ENCODE peak calls at places on chromosomes 2 and 18, in nine cellular contexts. U, R, K, O, D, I, E, V and L are unnamed samples.

GRCh38 chr2:950627-950992 is at the start of gene SNTG2:
- DNase-seq in U (peak), R (peak), K (no peak), O (no peak), D (no peak), I (peak), E (peak), V (peak), L (no peak)

GRCh38 chr2:47519604-47520301 is 116.8 kb downstream of the MSH2 start:
- DNase-seq in U (no peak), R (no peak), K (no peak), O (no peak), D (no peak), I (no peak), E (no peak), V (no peak), L (no peak)

GRCh38 chr2:215579809-215580208 is 143.9 kb upstream of the FN1 start:
- DNase-seq in U (peak), R (peak), K (peak), O (peak), D (peak), I (no peak), E (no peak), V (no peak), L (peak)

GRCh38 chr2:15770148-15770547 is 170.2 kb upstream of the MYCN start:
- DNase-seq in U (no peak), R (no peak), K (no peak), O (no peak), D (no peak), I (no peak), E (no peak), V (no peak), L (no peak)

GRCh38 chr18:11747731-11748130 is 58.7 kb downstream of the GNAL start:
- DNase-seq in U (no peak), R (no peak), K (no peak), O (no peak), D (no peak), I (no peak), E (no peak), V (peak), L (no peak)

GRCh38 chr2:75233965-75234364 is 34.6 kb upstream of the TACR1 start:
- DNase-seq in U (no peak), R (no peak), K (no peak), O (no peak), D (no peak), I (no peak), E (no peak), V (no peak), L (no peak)

GRCh38 chr2:166665991-166666940 is 172.2 kb upstream of the SCN7A start:
- DNase-seq in U (peak), R (peak), K (peak), O (peak), D (peak), I (no peak), E (no peak), V (no peak), L (peak)

GRCh38 chr2:142291964-142292363 is 161.1 kb upstream of the LRP1B start:
- DNase-seq in U (peak), R (peak), K (no peak), O (no peak), D (no peak), I (no peak), E (no peak), V (no peak), L (no peak)

GRCh38 chr2:38201784-38202183 is 125.8 kb upstream of the CYP1B1 start:
- DNase-seq in U (no peak), R (no peak), K (peak), O (peak), D (peak), I (no peak), E (no peak), V (no peak), L (peak)

GRCh38 chr18:1663879-1664705 is 759.4 kb downstream of the ADCYAP1 start:
- DNase-seq in U (peak), R (peak), K (peak), O (no peak), D (peak), I (no peak), E (peak), V (no peak), L (peak)

GRCh38 chr2:207332473-207333212 is 166.9 kb upstream of the KLF7 start:
- DNase-seq in U (no peak), R (no peak), K (no peak), O (peak), D (no peak), I (no peak), E (no peak), V (no peak), L (peak)

GRCh38 chr2:237315170-237315880 is 98.6 kb downstream of the COL6A3 start:
- DNase-seq in U (peak), R (peak), K (peak), O (peak), D (peak), I (no peak), E (no peak), V (no peak), L (peak)

GRCh38 chr2:238638982-238639341 is 208.9 kb upstream of the TWIST2 start:
- DNase-seq in U (no peak), R (no peak), K (no peak), O (no peak), D (no peak), I (no peak), E (no peak), V (no peak), L (no peak)

GRCh38 chr2:160700415-160700814 is 206.8 kb upstream of the RBMS1 start:
- DNase-seq in U (no peak), R (no peak), K (no peak), O (no peak), D (no peak), I (no peak), E (no peak), V (no peak), L (no peak)

GRCh38 chr2:230886641-230887040 is 21.9 kb downstream of the ITM2C start:
- DNase-seq in U (no peak), R (no peak), K (no peak), O (no peak), D (no peak), I (no peak), E (no peak), V (no peak), L (no peak)

GRCh38 chr18:35436076-35436649 is 59.0 kb upstream of the ZNF396 start:
- DNase-seq in U (peak), R (peak), K (no peak), O (peak), D (no peak), I (no peak), E (no peak), V (no peak), L (peak)

GRCh38 chr2:198656869-198657268 is 800.9 kb downstream of the SATB2 start:
- DNase-seq in U (peak), R (no peak), K (no peak), O (no peak), D (no peak), I (no peak), E (no peak), V (no peak), L (no peak)

GRCh38 chr2:159798376-159798724 is 342 bp upstream of the CD302 start:
- DNase-seq in U (no peak), R (no peak), K (no peak), O (no peak), D (no peak), I (no peak), E (no peak), V (peak), L (no peak)

GRCh38 chr2:159946326-159946992 is 116.0 kb downstream of the PLA2R1 start:
- DNase-seq in U (peak), R (peak), K (peak), O (peak), D (peak), I (no peak), E (peak), V (peak), L (peak)

GRCh38 chr2:171754254-171754939 is 67.1 kb downstream of the DYNC1I2 start:
- DNase-seq in U (peak), R (peak), K (no peak), O (peak), D (no peak), I (no peak), E (no peak), V (no peak), L (peak)

GRCh38 chr2:100981011-100981410 is 21.1 kb upstream of the RPL31 start:
- DNase-seq in U (no peak), R (no peak), K (no peak), O (no peak), D (no peak), I (no peak), E (no peak), V (no peak), L (no peak)

GRCh38 chr18:24019641-24020331 is 5.2 kb downstream of the TTC39C start:
- DNase-seq in U (no peak), R (peak), K (no peak), O (no peak), D (no peak), I (peak), E (no peak), V (no peak), L (peak)

GRCh38 chr2:11808016-11808400 is 61.6 kb downstream of the LPIN1 start:
- DNase-seq in U (no peak), R (no peak), K (no peak), O (no peak), D (no peak), I (no peak), E (no peak), V (no peak), L (no peak)

GRCh38 chr2:141810148-141810547 is 320.7 kb downstream of the LRP1B start:
- DNase-seq in U (no peak), R (no peak), K (no peak), O (no peak), D (no peak), I (no peak), E (no peak), V (no peak), L (no peak)

GRCh38 chr18:3624818-3625716 is 175.1 kb downstream of the TGIF1 start:
- DNase-seq in U (peak), R (peak), K (peak), O (peak), D (peak), I (no peak), E (no peak), V (no peak), L (peak)

GRCh38 chr2:111662039-111662740 is 221.8 kb downstream of the ANAPC1 start:
- DNase-seq in U (peak), R (peak), K (peak), O (peak), D (peak), I (no peak), E (no peak), V (no peak), L (peak)

GRCh38 chr2:17547737-17548136 is 7.2 kb downstream of the VSNL1 start:
- DNase-seq in U (no peak), R (no peak), K (no peak), O (no peak), D (no peak), I (no peak), E (no peak), V (no peak), L (no peak)

GRCh38 chr2:236238756-236239155 is 25.4 kb downstream of the ASB18 start:
- DNase-seq in U (no peak), R (no peak), K (no peak), O (no peak), D (no peak), I (no peak), E (no peak), V (no peak), L (no peak)

GRCh38 chr2:167890739-167891138 is 356.7 kb downstream of the STK39 start:
- DNase-seq in U (no peak), R (no peak), K (no peak), O (no peak), D (no peak), I (no peak), E (no peak), V (no peak), L (no peak)

GRCh38 chr2:164913640-164914346 is 41.5 kb downstream of the SLC38A11 start:
- DNase-seq in U (peak), R (peak), K (peak), O (peak), D (peak), I (no peak), E (no peak), V (peak), L (peak)